ENCODE peak calls at places on chromosome 7, in four cellular contexts. J is GM12878, H is K562, M is HepG2. N is an unnamed sample.

GRCh38 chr7:36317276-36317675 is 72.4 kb upstream of the ANLN start:
- DNase-seq in M (no peak), H (no peak), J (no peak), N (no peak)

GRCh38 chr7:1059200-1060091 is 15.1 kb downstream of the GPR146 start:
- DNase-seq in M (no peak), J (peak), H (peak), N (peak)

GRCh38 chr7:74612015-74612829 is 45.3 kb upstream of the GTF2I start:
- DNase-seq in M (peak), H (peak), J (no peak), N (no peak)

GRCh38 chr7:20895563-20895962 is 108.9 kb upstream of the SP8 start:
- DNase-seq in H (no peak), M (no peak), J (no peak), N (no peak)

GRCh38 chr7:55539380-55539779 is 32.9 kb downstream of the VOPP1 start:
- DNase-seq in M (no peak), H (no peak), J (no peak), N (no peak)

GRCh38 chr7:8591289-8591688 is 157.9 kb downstream of the NXPH1 start:
- DNase-seq in M (no peak), J (no peak), H (no peak), N (no peak)

GRCh38 chr7:38673795-38674194 is 42.6 kb upstream of the AMPH start:
- DNase-seq in J (no peak), H (no peak), M (no peak), N (no peak)

GRCh38 chr7:37594602-37595001 is 89.0 kb upstream of the GPR141 start:
- DNase-seq in M (no peak), J (no peak), H (no peak), N (no peak)

GRCh38 chr7:42597296-42597695 is 314.6 kb downstream of the C7orf25 start:
- DNase-seq in H (no peak), J (no peak), M (no peak), N (no peak)

GRCh38 chr7:37826825-37827224 is 21.6 kb upstream of the NME8 start:
- DNase-seq in J (no peak), M (no peak), H (no peak), N (no peak)

GRCh38 chr7:38704041-38704547 is 72.9 kb upstream of the AMPH start:
- DNase-seq in M (no peak), H (no peak), J (no peak), N (no peak)

GRCh38 chr7:111558948-111559347 is 3.3 kb downstream of the IMMP2L start:
- DNase-seq in J (no peak), H (no peak), M (no peak), N (no peak)

GRCh38 chr7:86884152-86884551 is 175.3 kb downstream of the ELAPOR2 start:
- DNase-seq in H (no peak), M (peak), J (no peak), N (no peak)

GRCh38 chr7:146539836-146540235 is 423.2 kb downstream of the CNTNAP2 start:
- DNase-seq in J (no peak), H (no peak), M (no peak), N (no peak)

GRCh38 chr7:25619963-25620799 is 391.9 kb upstream of the NPVF start:
- DNase-seq in J (no peak), H (no peak), M (no peak), N (no peak)

GRCh38 chr7:4875391-4875790 is 8.1 kb downstream of the RADIL start:
- DNase-seq in J (no peak), M (no peak), H (no peak), N (no peak)

GRCh38 chr7:135342887-135343286 is 109.2 kb downstream of the STRA8 start:
- DNase-seq in J (no peak), M (no peak), H (no peak), N (no peak)

GRCh38 chr7:90455163-90456030 is 14.0 kb upstream of the PTTG1IP2 start:
- DNase-seq in H (peak), M (peak), J (peak), N (peak)

GRCh38 chr7:28835800-28836199 is 122.3 kb downstream of the TRIL start:
- DNase-seq in J (no peak), H (no peak), M (no peak), N (no peak)

GRCh38 chr7:1925349-1925748 is 255.3 kb downstream of the ELFN1 start:
- DNase-seq in J (no peak), M (peak), H (peak), N (no peak)

GRCh38 chr7:30799206-30799975 is 28.2 kb downstream of the MINDY4 start:
- DNase-seq in H (no peak), J (peak), M (no peak), N (no peak)

GRCh38 chr7:30797294-30798040 is 26.2 kb downstream of the MINDY4 start:
- DNase-seq in J (no peak), M (no peak), H (no peak), N (no peak)

GRCh38 chr7:30799976-30800661 is 28.9 kb downstream of the MINDY4 start:
- DNase-seq in H (no peak), J (no peak), M (no peak), N (no peak)

GRCh38 chr7:30795161-30795943 is 24.1 kb downstream of the MINDY4 start:
- DNase-seq in J (no peak), H (no peak), M (no peak), N (no peak)

GRCh38 chr7:30796105-30796869 is 25.1 kb downstream of the MINDY4 start:
- DNase-seq in M (no peak), H (no peak), J (no peak), N (no peak)
- TF ChIP-seq BHLHE40 in M (no peak), H (no peak), J (no peak), N (no peak)

GRCh38 chr7:106059556-106059955 is 52.6 kb downstream of the SYPL1 start:
- DNase-seq in M (no peak), J (no peak), H (no peak), N (no peak)

GRCh38 chr7:106062006-106062405 is 50.1 kb downstream of the SYPL1 start:
- DNase-seq in J (no peak), H (no peak), M (no peak), N (no peak)

GRCh38 chr7:106058925-106059324 is 53.2 kb downstream of the SYPL1 start:
- DNase-seq in H (no peak), M (no peak), J (no peak), N (no peak)

GRCh38 chr7:106061301-106061979 is 50.7 kb downstream of the SYPL1 start:
- DNase-seq in H (no peak), M (no peak), J (no peak), N (no peak)

DNA sequence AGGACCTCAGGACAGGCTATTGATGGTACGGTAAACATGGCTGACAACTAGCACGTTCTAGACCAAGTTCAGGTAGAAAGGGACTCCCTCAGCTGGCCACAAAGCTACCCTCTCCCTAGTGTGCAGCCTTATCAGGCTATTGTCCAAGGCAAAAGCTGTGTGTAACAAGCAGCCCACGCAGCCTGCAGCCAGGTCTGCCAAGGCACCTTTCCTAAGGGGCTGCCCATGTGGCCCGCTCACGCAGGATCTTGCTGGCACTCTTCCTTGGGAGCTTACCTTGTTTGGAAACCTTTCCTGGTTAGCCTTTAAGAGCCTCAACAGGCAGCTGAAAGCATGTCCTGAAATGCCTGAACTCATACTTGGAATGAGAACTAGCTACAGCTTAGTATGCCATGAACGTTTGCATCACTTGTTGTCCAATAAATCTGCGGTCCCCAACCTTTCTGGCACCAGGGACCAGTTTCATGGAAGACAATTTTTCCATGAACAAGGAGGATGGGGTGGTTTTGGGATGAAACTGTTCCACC is 51.7 kb downstream of the SYPL1 start:
- DNase-seq in M (no peak), J (no peak), H (no peak), N (no peak)
- TF ChIP-seq FOXK2 in M (no peak), J (no peak), H (no peak), N (no peak)

DNA sequence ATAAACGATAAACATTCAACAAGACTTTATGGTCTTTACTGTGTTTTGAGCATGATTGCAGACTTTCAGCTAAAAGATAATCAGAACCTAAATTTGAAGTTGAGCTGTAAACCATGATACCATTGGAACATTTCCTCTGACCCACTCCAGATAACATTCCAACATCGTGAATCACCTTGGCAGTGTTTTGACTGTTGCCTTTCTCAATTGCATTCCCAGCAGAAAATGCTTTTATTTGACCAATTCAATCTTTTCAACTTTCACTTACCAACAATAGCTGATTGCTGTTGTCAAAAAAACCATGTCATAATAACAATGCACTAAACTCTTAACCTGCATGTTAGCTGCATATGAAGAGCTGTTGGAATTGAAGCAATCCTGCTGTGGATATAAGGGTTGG is 165.5 kb downstream of the MDFIC start:
- DNase-seq in H (no peak), J (no peak), M (peak), N (no peak)
- TF ChIP-seq BHLHE40 in H (no peak), J (no peak), M (no peak), N (no peak)

GRCh38 chr7:130872341-130872740 is 138.3 kb upstream of the KLF14 start:
- DNase-seq in M (no peak), J (no peak), H (no peak), N (no peak)
- TF ChIP-seq FOXK2 in M (no peak), J (no peak), H (no peak), N (no peak)